ENCODE peak calls at places on chromosomes 12 and 14, in six cellular contexts. One of them, this sample, is unnamed.

GRCh38 chr12:27549801-27550652 is 26.0 kb downstream of the PPFIBP1 start:
- DNase-seq in IMR-90: peak; percentile 97
- DNase-seq in mesendoderm: peak; percentile 86
- DNase-seq in neuronal stem cell: no peak
- DNase-seq in trophoblast cell: peak; percentile 88
- DNase-seq in H1: no peak
- DNase-seq in this sample: peak; percentile 97

GRCh38 chr14:24403294-24404013 is 4.7 kb downstream of the NYNRIN start:
- DNase-seq in IMR-90: peak; percentile 28
- DNase-seq in mesendoderm: peak; percentile 54
- DNase-seq in neuronal stem cell: no peak
- DNase-seq in trophoblast cell: no peak
- DNase-seq in H1: no peak
- DNase-seq in this sample: no peak

GRCh38 chr14:73221945-73222344 is 15.4 kb upstream of the PAPLN start:
- DNase-seq in IMR-90: peak; percentile 59
- DNase-seq in mesendoderm: no peak
- DNase-seq in neuronal stem cell: no peak
- DNase-seq in trophoblast cell: no peak
- DNase-seq in H1: no peak
- DNase-seq in this sample: peak; percentile 48

GRCh38 chr14:100305446-100306255 is 593 bp downstream of the SLC25A29 start:
- DNase-seq in IMR-90: no peak
- DNase-seq in mesendoderm: peak; percentile 42
- DNase-seq in neuronal stem cell: no peak
- DNase-seq in trophoblast cell: no peak
- DNase-seq in H1: peak; percentile 69
- DNase-seq in this sample: no peak

GRCh38 chr12:42140901-42141300 is 3.8 kb downstream of the GXYLT1 start:
- DNase-seq in IMR-90: peak; percentile 53
- DNase-seq in mesendoderm: peak; percentile 50
- DNase-seq in neuronal stem cell: no peak
- DNase-seq in trophoblast cell: peak; percentile 18
- DNase-seq in H1: no peak
- DNase-seq in this sample: peak; percentile 57

GRCh38 chr12:76074701-76075336 is 9.7 kb downstream of the NAP1L1 start:
- DNase-seq in IMR-90: no peak
- DNase-seq in mesendoderm: no peak
- DNase-seq in neuronal stem cell: no peak
- DNase-seq in trophoblast cell: no peak
- DNase-seq in H1: no peak
- DNase-seq in this sample: no peak

GRCh38 chr12:66196806-66197205 is 7.8 kb downstream of the IRAK3 start:
- DNase-seq in IMR-90: no peak
- DNase-seq in mesendoderm: no peak
- DNase-seq in neuronal stem cell: no peak
- DNase-seq in trophoblast cell: no peak
- DNase-seq in H1: no peak
- DNase-seq in this sample: no peak

GRCh38 chr12:64571346-64571745 is 38.9 kb upstream of the RASSF3 start:
- DNase-seq in IMR-90: no peak
- DNase-seq in mesendoderm: no peak
- DNase-seq in neuronal stem cell: no peak
- DNase-seq in trophoblast cell: no peak
- DNase-seq in H1: no peak
- DNase-seq in this sample: no peak

GRCh38 chr14:70707138-70708038 is 65.7 kb downstream of the TTC9 start:
- DNase-seq in IMR-90: peak; percentile 41
- DNase-seq in mesendoderm: peak; percentile 64
- DNase-seq in neuronal stem cell: no peak
- DNase-seq in trophoblast cell: no peak
- DNase-seq in H1: no peak
- DNase-seq in this sample: peak; percentile 40

GRCh38 chr14:67446371-67447032 is 34.5 kb upstream of the PLEK2 start:
- DNase-seq in IMR-90: no peak
- DNase-seq in mesendoderm: no peak
- DNase-seq in neuronal stem cell: no peak
- DNase-seq in trophoblast cell: no peak
- DNase-seq in H1: no peak
- DNase-seq in this sample: no peak

GRCh38 chr14:62179367-62180018 is 417.3 kb downstream of the SNAPC1 start:
- DNase-seq in IMR-90: peak; percentile 91
- DNase-seq in mesendoderm: peak; percentile 88
- DNase-seq in neuronal stem cell: peak; percentile 64
- DNase-seq in trophoblast cell: peak; percentile 68
- DNase-seq in H1: peak; percentile 60
- DNase-seq in this sample: peak; percentile 73

GRCh38 chr14:75222208-75222701 is 45.8 kb upstream of the TMED10 start:
- DNase-seq in IMR-90: peak; percentile 92
- DNase-seq in mesendoderm: peak; percentile 86
- DNase-seq in neuronal stem cell: no peak
- DNase-seq in trophoblast cell: peak; percentile 71
- DNase-seq in H1: no peak
- DNase-seq in this sample: peak; percentile 90

GRCh38 chr12:123351349-123351748 is 13.3 kb downstream of the SBNO1 start:
- DNase-seq in IMR-90: no peak
- DNase-seq in mesendoderm: no peak
- DNase-seq in neuronal stem cell: no peak
- DNase-seq in trophoblast cell: no peak
- DNase-seq in H1: no peak
- DNase-seq in this sample: no peak

GRCh38 chr12:75837700-75838099 is 193.9 kb downstream of the PHLDA1 start:
- DNase-seq in IMR-90: no peak
- DNase-seq in mesendoderm: peak; percentile 80
- DNase-seq in neuronal stem cell: no peak
- DNase-seq in trophoblast cell: no peak
- DNase-seq in H1: no peak
- DNase-seq in this sample: peak; percentile 63

GRCh38 chr12:116346222-116346621 is 68.7 kb upstream of the MED13L start:
- DNase-seq in IMR-90: no peak
- DNase-seq in mesendoderm: peak; percentile 61
- DNase-seq in neuronal stem cell: peak; percentile 39
- DNase-seq in trophoblast cell: no peak
- DNase-seq in H1: no peak
- DNase-seq in this sample: peak; percentile 28

GRCh38 chr12:116352315-116352835 is 74.9 kb upstream of the MED13L start:
- DNase-seq in IMR-90: no peak
- DNase-seq in mesendoderm: no peak
- DNase-seq in neuronal stem cell: no peak
- DNase-seq in trophoblast cell: no peak
- DNase-seq in H1: no peak
- DNase-seq in this sample: no peak

GRCh38 chr12:116347265-116347664 is 69.8 kb upstream of the MED13L start:
- DNase-seq in IMR-90: no peak
- DNase-seq in mesendoderm: no peak
- DNase-seq in neuronal stem cell: no peak
- DNase-seq in trophoblast cell: no peak
- DNase-seq in H1: no peak
- DNase-seq in this sample: no peak

GRCh38 chr12:116343331-116343884 is 65.9 kb upstream of the MED13L start:
- DNase-seq in IMR-90: no peak
- DNase-seq in mesendoderm: no peak
- DNase-seq in neuronal stem cell: no peak
- DNase-seq in trophoblast cell: no peak
- DNase-seq in H1: no peak
- DNase-seq in this sample: no peak

GRCh38 chr12:116346751-116347150 is 69.3 kb upstream of the MED13L start:
- DNase-seq in IMR-90: peak; percentile 94
- DNase-seq in mesendoderm: no peak
- DNase-seq in neuronal stem cell: no peak
- DNase-seq in trophoblast cell: no peak
- DNase-seq in H1: no peak
- DNase-seq in this sample: peak; percentile 81
- H3K4me3 ChIP-seq in IMR-90: no peak overlapping the region
- H3K4me3 ChIP-seq in mesendoderm: no peak overlapping the region
- H3K4me3 ChIP-seq in neuronal stem cell: no peak overlapping the region
- H3K4me3 ChIP-seq in trophoblast cell: no peak overlapping the region
- H3K4me3 ChIP-seq in H1: no peak overlapping the region
- H3K4me3 ChIP-seq in this sample: no peak overlapping the region

GRCh38 chr12:52033506-52034258 is 17.6 kb upstream of the NR4A1 start:
- DNase-seq in IMR-90: no peak
- DNase-seq in mesendoderm: no peak
- DNase-seq in neuronal stem cell: no peak
- DNase-seq in trophoblast cell: no peak
- DNase-seq in H1: no peak
- DNase-seq in this sample: no peak

GRCh38 chr12:52032797-52033505 is 18.3 kb upstream of the NR4A1 start:
- DNase-seq in IMR-90: peak; percentile 98
- DNase-seq in mesendoderm: peak; percentile 99
- DNase-seq in neuronal stem cell: peak; percentile 92
- DNase-seq in trophoblast cell: peak; percentile 96
- DNase-seq in H1: peak; percentile 90
- DNase-seq in this sample: peak; percentile 99

GRCh38 chr12:52035926-52036325 is 15.3 kb upstream of the NR4A1 start:
- DNase-seq in IMR-90: no peak
- DNase-seq in mesendoderm: no peak
- DNase-seq in neuronal stem cell: no peak
- DNase-seq in trophoblast cell: no peak
- DNase-seq in H1: no peak
- DNase-seq in this sample: no peak

GRCh38 chr12:52029686-52030085 is 21.6 kb upstream of the NR4A1 start:
- DNase-seq in IMR-90: peak; percentile 52
- DNase-seq in mesendoderm: peak; percentile 97
- DNase-seq in neuronal stem cell: peak; percentile 83
- DNase-seq in trophoblast cell: no peak
- DNase-seq in H1: peak; percentile 71
- DNase-seq in this sample: peak; percentile 85

DNA sequence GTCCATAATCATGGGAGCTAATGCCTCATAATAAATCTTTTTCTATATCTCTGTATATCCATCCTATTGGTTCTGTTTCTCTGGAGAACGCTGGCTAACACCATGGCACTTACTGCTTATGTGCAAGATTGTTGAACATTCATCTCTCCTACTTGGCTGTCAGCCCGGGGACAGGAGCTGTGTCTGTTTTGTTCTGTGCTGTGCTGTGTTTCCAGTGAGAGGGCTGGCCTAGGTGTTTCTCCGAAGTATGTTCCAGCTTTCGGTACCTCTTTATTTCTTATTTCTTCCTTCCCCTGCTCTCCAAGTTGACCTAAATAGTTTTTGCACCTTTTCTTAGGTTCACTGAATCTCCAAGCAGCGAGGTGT is 18.8 kb upstream of the NR4A1 start:
- DNase-seq in IMR-90: peak; percentile 80
- DNase-seq in mesendoderm: no peak
- DNase-seq in neuronal stem cell: no peak
- DNase-seq in trophoblast cell: no peak
- DNase-seq in H1: no peak
- DNase-seq in this sample: peak; percentile 83
- H3K9ac ChIP-seq in IMR-90: peak overlapping the region; percentile 2
- H3K9ac ChIP-seq in mesendoderm: peak overlapping the region; percentile 19
- H3K9ac ChIP-seq in neuronal stem cell: no peak overlapping the region
- H3K9ac ChIP-seq in trophoblast cell: no peak overlapping the region
- H3K9ac ChIP-seq in H1: no peak overlapping the region
- H3K9ac ChIP-seq in this sample: peak overlapping the region; percentile 88

DNA sequence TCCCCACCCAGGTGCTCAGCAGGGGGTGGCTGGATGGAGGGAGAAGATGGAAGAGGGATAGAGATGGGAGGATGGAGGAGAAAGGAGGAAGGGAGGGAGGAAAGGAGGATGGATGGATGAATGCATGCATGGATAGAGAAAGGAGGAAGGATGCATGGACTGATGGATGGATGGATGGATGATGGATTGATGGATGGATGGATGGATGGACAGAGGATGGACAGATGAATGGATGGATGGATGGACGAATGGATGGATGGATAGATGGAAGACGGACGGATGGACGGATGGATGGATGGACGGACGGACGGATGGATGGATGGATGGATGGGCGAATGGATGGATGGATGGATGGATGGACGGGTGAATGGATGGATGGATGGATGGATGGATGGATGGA is 64.1 kb downstream of the NCOR2 start:
- DNase-seq in IMR-90: no peak
- DNase-seq in mesendoderm: no peak
- DNase-seq in neuronal stem cell: no peak
- DNase-seq in trophoblast cell: no peak
- DNase-seq in H1: no peak
- DNase-seq in this sample: no peak
- H4K8ac ChIP-seq in IMR-90: no peak overlapping the region
- H4K8ac ChIP-seq in mesendoderm: no peak overlapping the region
- H4K8ac ChIP-seq in neuronal stem cell: no peak overlapping the region
- H4K8ac ChIP-seq in trophoblast cell: no peak overlapping the region
- H4K8ac ChIP-seq in H1: no peak overlapping the region
- H4K8ac ChIP-seq in this sample: no peak overlapping the region

GRCh38 chr14:92323916-92324818 is 1.2 kb downstream of the SLC24A4 start:
- DNase-seq in IMR-90: no peak
- DNase-seq in mesendoderm: no peak
- DNase-seq in neuronal stem cell: no peak
- DNase-seq in trophoblast cell: no peak
- DNase-seq in H1: peak; percentile 69
- DNase-seq in this sample: no peak

GRCh38 chr14:92325835-92326234 is 2.9 kb downstream of the SLC24A4 start:
- DNase-seq in IMR-90: no peak
- DNase-seq in mesendoderm: no peak
- DNase-seq in neuronal stem cell: no peak
- DNase-seq in trophoblast cell: no peak
- DNase-seq in H1: no peak
- DNase-seq in this sample: no peak

GRCh38 chr14:92321701-92322100 is 1.3 kb upstream of the SLC24A4 start:
- DNase-seq in IMR-90: no peak
- DNase-seq in mesendoderm: no peak
- DNase-seq in neuronal stem cell: no peak
- DNase-seq in trophoblast cell: no peak
- DNase-seq in H1: no peak
- DNase-seq in this sample: no peak

GRCh38 chr14:92322516-92322915 is 449 bp upstream of the SLC24A4 start:
- DNase-seq in IMR-90: no peak
- DNase-seq in mesendoderm: no peak
- DNase-seq in neuronal stem cell: no peak
- DNase-seq in trophoblast cell: no peak
- DNase-seq in H1: peak; percentile 50
- DNase-seq in this sample: no peak

DNA sequence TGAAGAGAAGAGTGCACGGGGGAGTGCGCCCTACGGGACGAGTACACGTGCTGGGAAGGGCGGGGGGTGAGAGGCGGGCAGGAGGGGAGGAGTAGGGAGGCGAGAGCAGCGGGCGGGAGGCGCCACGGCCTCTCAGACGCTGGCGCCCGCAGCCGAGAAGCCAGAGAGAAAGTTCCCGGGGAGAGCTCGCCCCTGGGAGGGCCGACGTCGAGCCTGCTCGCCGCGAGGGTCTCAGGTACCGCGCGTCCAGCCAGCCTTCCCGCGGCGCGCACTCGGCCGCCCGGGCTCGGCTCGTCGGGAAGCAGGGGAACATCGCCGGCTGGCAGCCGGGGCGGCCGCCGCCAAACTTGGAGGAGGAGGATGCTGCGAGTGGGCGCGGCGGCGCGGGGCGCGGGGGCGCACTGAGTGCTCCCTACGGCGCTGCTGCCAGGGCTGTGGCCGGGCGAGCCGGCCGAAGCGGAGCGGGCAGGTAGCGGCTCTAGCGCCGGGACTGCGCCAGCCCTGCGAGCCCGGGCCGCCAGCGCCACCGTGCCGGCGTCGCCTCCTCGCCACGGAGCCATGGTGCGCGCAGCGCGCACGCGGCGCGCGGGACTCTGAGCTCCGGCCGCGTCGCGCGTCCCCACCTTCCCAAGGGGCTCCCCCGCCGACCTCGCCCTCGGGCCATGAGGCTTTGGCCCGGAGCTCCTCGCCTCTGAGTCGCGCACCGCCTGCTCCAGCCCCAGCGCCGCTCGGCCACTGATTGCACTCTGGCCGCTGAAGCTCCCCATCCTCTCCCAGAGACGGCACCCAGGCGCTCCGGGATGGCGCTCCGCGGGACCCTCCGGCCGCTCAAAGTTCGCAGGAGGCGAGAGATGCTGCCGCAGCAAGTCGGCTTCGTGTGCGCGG is at the start of gene SLC24A4:
- DNase-seq in IMR-90: no peak
- DNase-seq in mesendoderm: peak; percentile 31
- DNase-seq in neuronal stem cell: peak; percentile 37
- DNase-seq in trophoblast cell: no peak
- DNase-seq in H1: peak; percentile 76
- DNase-seq in this sample: peak; percentile 4
- H3K4me3 ChIP-seq in IMR-90: no peak within 1 kb of the TSS
- H3K4me3 ChIP-seq in mesendoderm: no peak within 1 kb of the TSS
- H3K4me3 ChIP-seq in neuronal stem cell: no peak within 1 kb of the TSS
- H3K4me3 ChIP-seq in trophoblast cell: peak within 1 kb of the TSS; percentile 14
- H3K4me3 ChIP-seq in H1: peak within 1 kb of the TSS; percentile 49
- H3K4me3 ChIP-seq in this sample: peak within 1 kb of the TSS; percentile 60